ENCODE peak calls at places on chromosome 12, in nine cellular contexts. P, O, H, W, U, E, F, Y and S are unnamed samples. For H3K27me3, the result is how much of the 10 kb centered on the place peaks cover.

GRCh38 chr12:96121271-96121711 is 72.9 kb upstream of the ELK3 start:
- DNase-seq in H (no peak), O (no peak), Y (no peak), U (no peak), F (no peak), E (peak), P (peak), W (no peak), S (no peak)

GRCh38 chr12:56721721-56722120 is 3.4 kb downstream of the NACA start:
- DNase-seq in U (no peak), F (no peak), W (no peak), O (no peak), Y (no peak), H (no peak), E (no peak), P (no peak), S (no peak)

GRCh38 chr12:42609605-42610004 is 20.1 kb upstream of the PRICKLE1 start:
- DNase-seq in U (no peak), P (no peak), F (no peak), W (no peak), O (no peak), H (no peak), E (peak), Y (no peak), S (no peak)

GRCh38 chr12:103382119-103382518 is 113.6 kb downstream of the C12orf42 start:
- DNase-seq in F (no peak), H (no peak), E (no peak), O (no peak), W (no peak), Y (no peak), P (no peak), U (no peak), S (no peak)

GRCh38 chr12:123934829-123935228 is 37.8 kb downstream of the CCDC92 start:
- DNase-seq in H (no peak), F (no peak), W (no peak), U (no peak), O (peak), Y (no peak), P (no peak), E (peak), S (no peak)

GRCh38 chr12:64556231-64556630 is 54.1 kb upstream of the RASSF3 start:
- DNase-seq in E (no peak), O (no peak), U (no peak), H (peak), W (no peak), P (no peak), Y (no peak), F (no peak), S (no peak)

GRCh38 chr12:67514502-67514901 is 134.0 kb upstream of the DYRK2 start:
- DNase-seq in P (no peak), O (no peak), W (no peak), H (no peak), F (no peak), E (no peak), U (no peak), Y (no peak), S (no peak)

GRCh38 chr12:60035835-60036234 is 440.0 kb downstream of the SLC16A7 start:
- DNase-seq in H (no peak), F (no peak), P (peak), U (no peak), W (no peak), E (peak), O (peak), Y (no peak), S (no peak)

GRCh38 chr12:85448548-85449139 is 168.6 kb downstream of the ALX1 start:
- DNase-seq in Y (no peak), F (no peak), P (peak), E (peak), U (no peak), W (peak), O (no peak), H (no peak), S (peak)

GRCh38 chr12:118979763-118980406 is 1.5 kb upstream of the SRRM4 start:
- DNase-seq in O (peak), E (peak), P (peak), U (peak), H (peak), W (peak), Y (peak), F (peak), S (peak)

GRCh38 chr12:2959194-2959507 is at the start of gene TEAD4:
- DNase-seq in Y (peak), U (peak), W (peak), P (peak), F (peak), E (peak), O (peak), H (peak), S (no peak)

GRCh38 chr12:16611146-16611545 is 5.2 kb upstream of the LMO3 start:
- DNase-seq in H (no peak), U (no peak), P (no peak), F (no peak), E (no peak), W (no peak), Y (no peak), O (no peak), S (no peak)

GRCh38 chr12:19130224-19131019 is 889 bp downstream of the PLEKHA5 start:
- DNase-seq in O (peak), F (peak), Y (peak), W (peak), U (peak), P (peak), H (peak), E (no peak), S (no peak)

GRCh38 chr12:111445311-111446043 is 39.8 kb downstream of the SH2B3 start:
- DNase-seq in Y (no peak), E (no peak), U (no peak), F (no peak), P (no peak), W (no peak), H (no peak), O (no peak), S (no peak)

GRCh38 chr12:24850486-24850885 is 98.4 kb downstream of the BCAT1 start:
- DNase-seq in F (no peak), W (no peak), H (no peak), O (no peak), Y (no peak), E (no peak), P (peak), U (no peak), S (no peak)

GRCh38 chr12:127389923-127390322 is 877.0 kb upstream of the TMEM132C start:
- DNase-seq in W (peak), Y (peak), H (peak), P (no peak), U (peak), O (peak), F (no peak), E (peak), S (no peak)

GRCh38 chr12:88934163-88934747 is 354.0 kb upstream of the KITLG start:
- DNase-seq in U (no peak), H (no peak), O (peak), P (peak), W (peak), E (peak), F (peak), Y (no peak), S (no peak)

GRCh38 chr12:74105434-74105833 is 432.2 kb upstream of the ATXN7L3B start:
- DNase-seq in W (no peak), F (no peak), E (no peak), O (peak), H (no peak), U (no peak), Y (no peak), P (no peak), S (no peak)

GRCh38 chr12:51622564-51622963 is 31.5 kb downstream of the SCN8A start:
- DNase-seq in E (peak), U (no peak), O (peak), W (no peak), F (no peak), Y (no peak), H (no peak), P (no peak), S (no peak)

GRCh38 chr12:111753144-111753881 is 13.4 kb upstream of the ALDH2 start:
- DNase-seq in P (peak), W (peak), Y (peak), F (no peak), U (peak), O (no peak), H (peak), E (peak), S (peak)

GRCh38 chr12:121748218-121748570 is 35.6 kb downstream of the TMEM120B start:
- DNase-seq in E (no peak), U (peak), W (peak), Y (no peak), P (no peak), O (no peak), H (peak), F (no peak), S (no peak)

GRCh38 chr12:108387771-108388170 is 48.7 kb upstream of the CMKLR1 start:
- DNase-seq in E (no peak), O (no peak), Y (no peak), U (no peak), W (no peak), P (no peak), H (no peak), F (no peak), S (no peak)

GRCh38 chr12:32036477-32037263 is 70.0 kb upstream of the BICD1 start:
- DNase-seq in F (no peak), E (no peak), H (no peak), O (no peak), U (no peak), Y (no peak), W (no peak), P (no peak), S (no peak)

GRCh38 chr12:49720214-49720613 is 13.0 kb upstream of the FMNL3 start:
- DNase-seq in F (no peak), Y (no peak), O (no peak), W (no peak), U (no peak), E (no peak), P (no peak), H (no peak), S (peak)

GRCh38 chr12:78146365-78146772 is 315.7 kb downstream of the NAV3 start:
- DNase-seq in O (peak), H (peak), E (peak), Y (peak), W (peak), F (no peak), P (peak), U (no peak), S (peak)

GRCh38 chr12:114933428-114934160 is 249.6 kb upstream of the TBX3 start:
- DNase-seq in H (no peak), O (peak), U (no peak), W (peak), E (peak), P (no peak), F (peak), Y (no peak), S (no peak)

GRCh38 chr12:70249903-70250302 is 6.7 kb downstream of the CNOT2 start:
- DNase-seq in O (no peak), H (no peak), U (no peak), W (no peak), Y (no peak), F (no peak), P (no peak), E (peak), S (no peak)

GRCh38 chr12:642633-643477 is 20.4 kb downstream of the NINJ2 start:
- DNase-seq in O (peak), W (peak), H (peak), F (peak), U (peak), P (peak), E (peak), Y (peak), S (peak)

GRCh38 chr12:66107451-66107915 is 23.1 kb downstream of the LLPH start:
- DNase-seq in W (peak), Y (peak), U (peak), E (peak), P (peak), O (peak), H (peak), F (peak), S (peak)

GRCh38 chr12:113425960-113426453 is 3.8 kb downstream of the SDSL start:
- DNase-seq in U (peak), H (peak), Y (peak), F (no peak), O (no peak), E (no peak), P (no peak), W (no peak), S (peak)

GRCh38 chr12:16583991-16584745 is 21.8 kb downstream of the LMO3 start:
- DNase-seq in W (no peak), H (no peak), U (no peak), O (peak), F (peak), E (peak), Y (no peak), P (no peak), S (no peak)

GRCh38 chr12:50314629-50315312 is 31.5 kb upstream of the LIMA1 start:
- DNase-seq in Y (peak), W (peak), O (peak), F (no peak), U (no peak), H (peak), E (peak), P (peak), S (peak)

GRCh38 chr12:2531371-2531770 is 263.4 kb upstream of the FKBP4 start:
- DNase-seq in O (no peak), P (no peak), Y (peak), E (peak), H (peak), F (no peak), W (no peak), U (no peak), S (no peak)

GRCh38 chr12:122021822-122022392 is at the start of gene BCL7A:
- DNase-seq in Y (peak), P (peak), H (peak), W (peak), F (no peak), O (peak), U (peak), E (peak), S (peak)

GRCh38 chr12:40561395-40561966 is 130.8 kb upstream of the CNTN1 start:
- DNase-seq in F (no peak), Y (no peak), U (no peak), W (no peak), P (no peak), H (no peak), E (no peak), O (no peak), S (no peak)

GRCh38 chr12:113276946-113277500 is 55.8 kb downstream of the TPCN1 start:
- DNase-seq in O (no peak), W (no peak), E (no peak), Y (no peak), H (no peak), F (no peak), U (no peak), P (no peak), S (no peak)

GRCh38 chr12:113149361-113150150 is at the start of gene CFAP73:
- DNase-seq in W (peak), E (peak), U (peak), F (peak), O (peak), Y (peak), P (peak), H (peak), S (no peak)

GRCh38 chr12:1517007-1517406 is 77.4 kb downstream of the FBXL14 start:
- DNase-seq in W (no peak), Y (peak), E (peak), P (no peak), U (peak), H (peak), O (peak), F (peak), S (peak)

GRCh38 chr12:41380878-41381277 is 192.8 kb downstream of the PDZRN4 start:
- DNase-seq in F (no peak), Y (no peak), U (no peak), O (no peak), H (no peak), P (no peak), W (no peak), E (no peak), S (no peak)

GRCh38 chr12:15329891-15330290 is 7.6 kb downstream of the PTPRO start:
- DNase-seq in O (no peak), P (no peak), H (no peak), W (no peak), F (no peak), U (no peak), Y (no peak), E (no peak), S (no peak)
- H2AFZ ChIP-seq in O (no peak), P (no peak), H (no peak), W (no peak), F (no peak), U (no peak), Y (no peak), E (no peak), S (no peak)

GRCh38 chr12:54558311-54558710 is 8.9 kb downstream of the PDE1B start:
- DNase-seq in W (no peak), E (no peak), F (no peak), U (no peak), H (no peak), O (no peak), P (no peak), Y (no peak), S (no peak)

GRCh38 chr12:54555670-54556257 is 6.4 kb downstream of the PDE1B start:
- DNase-seq in H (no peak), W (no peak), F (no peak), U (no peak), P (no peak), E (no peak), O (no peak), Y (no peak), S (no peak)

GRCh38 chr12:54561164-54561563 is 11.8 kb downstream of the PDE1B start:
- DNase-seq in H (no peak), O (no peak), Y (no peak), W (no peak), F (no peak), U (no peak), E (no peak), P (no peak), S (no peak)

GRCh38 chr12:54560374-54560858 is 11.0 kb downstream of the PDE1B start:
- DNase-seq in U (peak), P (peak), H (peak), E (peak), Y (peak), O (peak), F (no peak), W (peak), S (peak)

DNA sequence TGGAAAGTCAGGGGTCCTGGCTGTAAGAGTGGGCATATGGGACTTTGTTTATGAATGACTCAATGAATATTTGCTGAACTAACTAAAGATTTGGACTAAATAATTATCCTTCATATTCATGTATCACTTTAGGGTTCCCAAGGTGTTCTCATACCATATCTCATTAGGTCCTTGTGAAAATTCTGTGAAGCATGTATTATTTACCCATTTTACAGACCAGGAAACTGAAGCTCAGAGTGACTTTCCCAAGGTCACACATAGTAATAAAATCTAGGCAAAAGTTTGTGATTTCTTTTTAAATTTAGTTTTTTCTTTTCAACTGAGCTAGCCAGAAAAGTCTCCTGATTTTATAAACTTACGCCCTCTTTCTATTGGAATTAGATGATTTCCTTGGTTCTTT is 9.4 kb downstream of the PDE1B start:
- DNase-seq in Y (no peak), F (no peak), W (no peak), H (no peak), O (no peak), P (no peak), E (no peak), U (no peak), S (no peak)
- H3K27me3 ChIP-seq in Y (half or more), F (half or more), W (half or more), H (half or more), O (under half), P (under half), E (under half), U (under half), S (under half)

GRCh38 chr12:47904647-47905312 is at the start of gene VDR:
- DNase-seq in O (peak), H (peak), U (peak), E (peak), P (peak), F (peak), Y (peak), W (peak), S (no peak)

GRCh38 chr12:47907851-47908454 is 3.2 kb upstream of the VDR start:
- DNase-seq in H (no peak), F (no peak), E (no peak), P (no peak), W (no peak), Y (no peak), U (no peak), O (no peak), S (no peak)

GRCh38 chr12:47903927-47904646 is 707 bp downstream of the VDR start:
- DNase-seq in W (peak), F (peak), Y (no peak), U (peak), O (peak), E (peak), H (peak), P (peak), S (no peak)

GRCh38 chr12:47903151-47903611 is 1.6 kb downstream of the VDR start:
- DNase-seq in P (no peak), E (peak), W (peak), U (no peak), H (no peak), F (no peak), Y (no peak), O (peak), S (no peak)

GRCh38 chr12:47905313-47905730 is 528 bp upstream of the VDR start:
- DNase-seq in H (peak), E (no peak), W (peak), Y (no peak), F (no peak), U (peak), O (no peak), P (no peak), S (no peak)
- H2AFZ ChIP-seq in H (peak), E (peak), W (peak), Y (peak), F (peak), U (peak), O (peak), P (peak), S (no peak)

GRCh38 chr12:53750812-53751335 is 905 bp downstream of the CISTR start:
- DNase-seq in W (peak), Y (peak), U (no peak), P (no peak), E (peak), F (no peak), O (peak), H (peak), S (peak)
- H3K27me3 ChIP-seq in W (half or more), Y (half or more), U (half or more), P (half or more), E (half or more), F (under half), O (half or more), H (half or more), S (under half)

GRCh38 chr12:120290541-120291312 is 976 bp downstream of the RNU4-2 start:
- DNase-seq in E (no peak), F (peak), H (peak), P (peak), O (peak), U (peak), Y (peak), W (peak), S (no peak)
- H2AFZ ChIP-seq in E (peak), F (peak), H (peak), P (no peak), O (no peak), U (no peak), Y (no peak), W (peak), S (peak)

GRCh38 chr12:4282103-4282891 is 8.7 kb downstream of the CCND2 start:
- DNase-seq in W (no peak), H (no peak), P (no peak), U (peak), O (no peak), F (no peak), E (no peak), Y (no peak), S (no peak)

GRCh38 chr12:4281173-4281654 is 7.7 kb downstream of the CCND2 start:
- DNase-seq in H (no peak), P (no peak), W (peak), F (no peak), U (no peak), Y (no peak), E (no peak), O (no peak), S (no peak)

GRCh38 chr12:4283512-4284255 is 10.1 kb downstream of the CCND2 start:
- DNase-seq in O (no peak), Y (no peak), F (no peak), U (peak), P (no peak), E (no peak), W (no peak), H (no peak), S (no peak)

GRCh38 chr12:4284306-4284705 is 10.7 kb downstream of the CCND2 start:
- DNase-seq in O (no peak), P (no peak), W (no peak), F (no peak), Y (no peak), E (no peak), H (no peak), U (no peak), S (no peak)

GRCh38 chr12:4282892-4283511 is 9.4 kb downstream of the CCND2 start:
- DNase-seq in O (no peak), F (no peak), H (peak), W (no peak), E (no peak), U (peak), Y (no peak), P (no peak), S (peak)
- H3K27me3 ChIP-seq in O (under half), F (half or more), H (under half), W (under half), E (under half), U (under half), Y (under half), P (under half), S (under half)